ENCODE peak calls at places on chromosomes 16 and 17, in eight cellular contexts. V is BE2C, K is tibial artery, O is PC-9, S is adrenal gland, B is fibroblast of lung, H is left lung, X is spleen. Z is an unnamed sample.

GRCh38 chr16:67226295-67226803 is 581 bp upstream of the TMEM208 start:
- DNase-seq in S (no peak), V (no peak), X (no peak), B (no peak), H (no peak), O (no peak), K (no peak), Z (no peak)

GRCh38 chr17:43961954-43962353 is 8.2 kb upstream of the PYY start:
- DNase-seq in H (no peak), B (no peak), O (no peak), S (no peak), K (no peak), X (no peak), V (no peak), Z (no peak)

GRCh38 chr16:59611556-59611955 is 877.4 kb upstream of the GOT2 start:
- DNase-seq in O (no peak), K (no peak), H (no peak), S (no peak), X (no peak), V (no peak), B (no peak), Z (no peak)

GRCh38 chr16:83403751-83404150 is 404.0 kb upstream of the HSBP1 start:
- DNase-seq in S (no peak), K (no peak), V (no peak), X (no peak), O (no peak), B (no peak), H (no peak), Z (no peak)

GRCh38 chr17:2174471-2175293 is 119.8 kb downstream of the HIC1 start:
- DNase-seq in H (no peak), B (peak; percentile 100), X (peak; percentile 84), S (peak; percentile 89), K (peak; percentile 55), O (no peak), V (peak; percentile 17), Z (no peak)

GRCh38 chr16:53817117-53817516 is 113.2 kb downstream of the FTO start:
- DNase-seq in V (no peak), S (peak; percentile 71), K (no peak), B (peak; percentile 95), O (peak; percentile 37), H (no peak), X (no peak), Z (no peak)

GRCh38 chr16:11217651-11218323 is 38.2 kb downstream of the SOCS1 start:
- DNase-seq in B (no peak), O (no peak), H (no peak), V (no peak), X (no peak), K (no peak), S (no peak), Z (no peak)

GRCh38 chr17:13426991-13427390 is 174.7 kb downstream of the HS3ST3A1 start:
- DNase-seq in O (no peak), S (no peak), H (no peak), V (no peak), K (no peak), B (no peak), X (no peak), Z (no peak)

GRCh38 chr16:8126313-8126712 is 464.0 kb downstream of the TMEM114 start:
- DNase-seq in H (no peak), V (no peak), S (no peak), O (no peak), K (no peak), B (no peak), X (no peak), Z (no peak)

GRCh38 chr17:28812980-28813377 is 29.6 kb downstream of the FAM222B start:
- DNase-seq in X (no peak), B (no peak), V (no peak), H (no peak), K (no peak), S (no peak), O (no peak), Z (no peak)

GRCh38 chr17:28810437-28810836 is 32.2 kb downstream of the FAM222B start:
- DNase-seq in H (no peak), S (no peak), B (no peak), X (no peak), O (no peak), V (no peak), K (no peak), Z (no peak)

GRCh38 chr17:28812136-28812979 is 30.2 kb downstream of the FAM222B start:
- DNase-seq in X (peak; percentile 99), B (peak; percentile 96), K (peak; percentile 97), H (peak; percentile 99), V (peak; percentile 97), O (peak; percentile 96), S (peak; percentile 98), Z (peak; percentile 91)

GRCh38 chr17:28807925-28808641 is 34.5 kb downstream of the FAM222B start:
- DNase-seq in H (no peak), O (peak; percentile 25), S (peak; percentile 62), X (no peak), K (peak; percentile 29), B (peak; percentile 93), V (no peak), Z (no peak)

DNA sequence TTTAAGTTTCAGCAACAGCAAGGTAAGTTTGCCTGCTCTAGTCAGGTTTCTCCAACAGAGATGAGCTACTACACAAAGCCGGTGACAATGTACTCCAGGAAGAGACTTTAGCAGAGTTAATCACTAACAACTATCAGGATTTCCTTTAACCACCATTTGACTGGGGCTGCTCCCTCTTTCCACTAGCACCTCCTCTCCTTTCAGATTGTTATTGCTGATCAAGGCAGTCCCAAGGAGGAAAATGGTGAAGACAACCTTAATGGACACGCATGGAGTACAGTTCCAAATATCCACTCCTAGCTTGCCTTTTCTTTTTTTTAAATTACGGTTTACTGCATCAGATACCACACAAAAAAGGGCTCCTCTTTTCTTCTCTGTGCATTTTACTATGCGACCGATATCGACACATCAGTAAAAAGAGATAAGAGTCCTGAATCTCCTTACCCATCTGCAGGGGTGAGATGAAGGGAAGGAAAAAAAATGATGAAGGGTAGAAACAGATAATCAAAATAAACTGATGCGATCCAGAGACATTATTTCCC is 30.9 kb downstream of the FAM222B start:
- DNase-seq in V (no peak), O (peak; percentile 25), K (no peak), B (peak; percentile 30), H (no peak), X (no peak), S (no peak), Z (no peak)
- H3K4me1 ChIP-seq in V (no peaks in the 10 kb centered on the region), O (peaks cover 53% of the 10 kb centered on the region), K (no peaks in the 10 kb centered on the region), B (peaks cover 17% of the 10 kb centered on the region), H (peaks cover 45% of the 10 kb centered on the region), X (peaks cover 30% of the 10 kb centered on the region), S (peaks cover 37% of the 10 kb centered on the region), Z (peaks cover 18% of the 10 kb centered on the region)

GRCh38 chr16:73747328-73747727 is 549.3 kb upstream of the PSMD7 start:
- DNase-seq in H (no peak), X (no peak), O (no peak), K (no peak), B (no peak), V (no peak), S (no peak), Z (no peak)

GRCh38 chr16:73739049-73739769 is 557.4 kb upstream of the PSMD7 start:
- DNase-seq in S (no peak), X (no peak), B (no peak), O (no peak), H (no peak), V (no peak), K (no peak), Z (no peak)

GRCh38 chr16:73746554-73746953 is 550.1 kb upstream of the PSMD7 start:
- DNase-seq in O (no peak), B (no peak), K (no peak), X (no peak), V (no peak), H (no peak), S (no peak), Z (no peak)

GRCh38 chr16:73743665-73744496 is 552.7 kb upstream of the PSMD7 start:
- DNase-seq in K (no peak), V (peak; percentile 39), H (no peak), B (peak; percentile 8), S (no peak), X (no peak), O (no peak), Z (no peak)
- TF ChIP-seq CTCF in K (no peak), V (peak; percentile 62), H (no peak), B (peak; percentile 7), S (peak; percentile 32), X (no peak), O (no peak), Z (no peak)

DNA sequence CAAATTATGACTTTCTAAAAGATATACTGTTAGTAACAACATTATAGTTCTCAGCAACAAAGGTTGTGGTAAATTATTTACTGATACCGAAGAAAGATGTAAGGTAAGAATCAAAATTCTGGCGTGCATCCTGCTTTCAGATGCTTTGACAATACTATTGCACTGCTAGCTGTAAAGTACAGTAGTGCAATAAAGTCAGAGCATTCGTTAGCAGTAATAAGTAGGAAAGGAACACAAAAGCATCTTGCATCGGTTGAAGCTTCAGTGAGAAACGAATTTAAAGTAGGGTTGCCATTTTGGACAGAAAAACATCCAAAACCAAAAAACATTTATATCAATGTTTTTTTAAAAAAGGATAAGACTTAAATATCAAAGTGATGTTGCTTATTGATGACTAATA is 4.0 kb downstream of the SKA2 start:
- DNase-seq in O (no peak), K (no peak), X (no peak), H (no peak), S (no peak), V (no peak), B (peak; percentile 36), Z (no peak)
- H3K4me3 ChIP-seq in O (no peak overlapping the region), K (no peak overlapping the region), X (no peak overlapping the region), H (no peak overlapping the region), S (no peak overlapping the region), V (no peak overlapping the region), B (no peak overlapping the region), Z (no peak overlapping the region)

GRCh38 chr17:81579821-81580321 is 27.7 kb upstream of the FAAP100 start:
- DNase-seq in O (no peak), V (no peak), B (no peak), K (no peak), X (no peak), S (no peak), H (no peak), Z (no peak)
- H3K4me1 ChIP-seq in O (peaks cover 33% of the 10 kb centered on the region), V (no peaks in the 10 kb centered on the region), B (peaks cover 24% of the 10 kb centered on the region), K (peaks cover 5% of the 10 kb centered on the region), X (peaks cover 5% of the 10 kb centered on the region), S (peaks cover 5% of the 10 kb centered on the region), H (peaks cover 29% of the 10 kb centered on the region), Z (no peaks in the 10 kb centered on the region)

GRCh38 chr17:59611503-59611902 is 8.2 kb upstream of the CLTC start:
- DNase-seq in H (no peak), K (no peak), X (no peak), O (no peak), B (no peak), S (no peak), V (no peak), Z (no peak)

GRCh38 chr17:59607061-59607460 is 12.6 kb upstream of the CLTC start:
- DNase-seq in K (no peak), V (no peak), B (no peak), H (no peak), S (no peak), X (no peak), O (no peak), Z (no peak)

GRCh38 chr17:59607817-59608403 is 11.8 kb upstream of the CLTC start:
- DNase-seq in X (no peak), O (no peak), S (no peak), K (no peak), H (no peak), B (no peak), V (peak; percentile 40), Z (no peak)
- TF ChIP-seq CTCF in X (no peak), O (peak; percentile 41), S (no peak), K (no peak), H (no peak), B (peak; percentile 25), V (peak; percentile 31), Z (peak; percentile 47)